ENCODE peak calls at places on chromosome 12, in eight cellular contexts. C is lung; A is effector memory CD4-positive, alpha-beta T cell; K is psoas muscle; V is CD4-positive, alpha-beta memory T cell; D is cardiac muscle cell; L is mesendoderm; Q is body of pancreas. I is an unnamed sample. For H3K4me1 and H3K27me3, the result is how much of the 10 kb centered on the place peaks cover.

GRCh38 chr12:7859552-7859951 is 13.2 kb downstream of the SLC2A14 start:
- DNase-seq in D (no peak), Q (no peak), V (no peak), A (no peak), K (no peak), C (no peak), L (peak), I (no peak)

GRCh38 chr12:24617471-24617870 is 331.4 kb downstream of the BCAT1 start:
- DNase-seq in C (no peak), L (peak), V (no peak), K (no peak), Q (no peak), A (no peak), D (peak), I (no peak)

GRCh38 chr12:116261525-116262100 is 15.9 kb downstream of the MED13L start:
- DNase-seq in K (no peak), D (no peak), C (no peak), L (no peak), Q (no peak), V (no peak), A (no peak), I (no peak)

GRCh38 chr12:93256258-93256969 is 121.3 kb upstream of the NUDT4 start:
- DNase-seq in C (no peak), A (no peak), K (no peak), D (peak), Q (no peak), L (no peak), V (no peak), I (no peak)

GRCh38 chr12:68264175-68264863 is 10.9 kb upstream of the IL22 start:
- DNase-seq in D (peak), L (no peak), Q (no peak), K (no peak), V (no peak), C (no peak), A (no peak), I (no peak)

GRCh38 chr12:61097991-61098580 is 1162.1 kb upstream of the USP15 start:
- DNase-seq in C (no peak), D (no peak), L (no peak), V (no peak), A (no peak), K (no peak), Q (no peak), I (no peak)

GRCh38 chr12:111438501-111438900 is 32.8 kb downstream of the SH2B3 start:
- DNase-seq in D (peak), C (peak), Q (peak), V (peak), A (no peak), L (peak), K (no peak), I (peak)

GRCh38 chr12:59649203-59649602 is 53.4 kb downstream of the SLC16A7 start:
- DNase-seq in K (no peak), L (no peak), Q (no peak), C (no peak), D (peak), A (no peak), V (no peak), I (no peak)

GRCh38 chr12:7310070-7310469 is 6.2 kb downstream of the ACSM4 start:
- DNase-seq in C (no peak), L (no peak), V (no peak), D (no peak), A (no peak), Q (no peak), K (no peak), I (no peak)

GRCh38 chr12:26271024-26271423 is 75.7 kb downstream of the SSPN start:
- DNase-seq in L (peak), A (no peak), K (no peak), Q (no peak), D (peak), V (no peak), C (no peak), I (no peak)

GRCh38 chr12:18567787-18568186 is 170.0 kb downstream of the PLCZ1 start:
- DNase-seq in D (no peak), Q (no peak), V (no peak), L (no peak), K (no peak), A (no peak), C (no peak), I (no peak)

GRCh38 chr12:89529738-89530137 is 3.9 kb upstream of the POC1B start:
- DNase-seq in D (peak), V (no peak), L (peak), A (no peak), Q (no peak), K (no peak), C (no peak), I (peak)

GRCh38 chr12:130966443-130967030 is 12.8 kb downstream of the ADGRD1 start:
- DNase-seq in C (no peak), A (no peak), Q (no peak), D (no peak), K (no peak), L (no peak), V (no peak), I (no peak)

GRCh38 chr12:110565919-110566871 is 16.9 kb downstream of the PPTC7 start:
- DNase-seq in C (no peak), Q (peak), L (peak), A (no peak), V (no peak), D (no peak), K (no peak), I (peak)

GRCh38 chr12:98644433-98644711 is 216 bp downstream of the IKBIP start:
- DNase-seq in A (no peak), K (no peak), Q (no peak), D (no peak), V (no peak), C (no peak), L (no peak), I (no peak)

GRCh38 chr12:106123551-106123991 is 15.2 kb downstream of the NUAK1 start:
- DNase-seq in K (peak), C (no peak), D (no peak), Q (peak), L (peak), A (no peak), V (no peak), I (peak)

GRCh38 chr12:24845615-24846014 is 103.3 kb downstream of the BCAT1 start:
- DNase-seq in D (no peak), L (no peak), C (no peak), K (no peak), Q (no peak), V (no peak), A (no peak), I (no peak)

GRCh38 chr12:88206636-88207035 is 64.5 kb downstream of the TMTC3 start:
- DNase-seq in Q (peak), K (no peak), A (no peak), L (no peak), C (no peak), D (peak), V (no peak), I (no peak)

GRCh38 chr12:93733358-93733757 is 56.2 kb downstream of the CRADD start:
- DNase-seq in D (no peak), K (no peak), C (no peak), L (no peak), Q (peak), V (no peak), A (no peak), I (no peak)

GRCh38 chr12:44162961-44163360 is 327.1 kb downstream of the TMEM117 start:
- DNase-seq in V (no peak), L (no peak), A (no peak), K (no peak), D (no peak), Q (no peak), C (no peak), I (no peak)

GRCh38 chr12:3034067-3034750 is 43.0 kb upstream of the TSPAN9 start:
- DNase-seq in D (peak), K (peak), C (peak), Q (peak), V (no peak), A (no peak), L (peak), I (peak)

GRCh38 chr12:50822082-50822481 is 20.6 kb upstream of the TMPRSS12 start:
- DNase-seq in V (no peak), A (no peak), L (no peak), Q (no peak), C (no peak), K (no peak), D (no peak), I (no peak)

GRCh38 chr12:3280967-3281366 is 203.8 kb downstream of the TSPAN9 start:
- DNase-seq in L (no peak), A (no peak), K (no peak), V (no peak), C (no peak), Q (no peak), D (no peak), I (no peak)

GRCh38 chr12:56994231-56994746 is 12.1 kb downstream of the ZBTB39 start:
- DNase-seq in A (no peak), Q (no peak), V (no peak), K (no peak), C (no peak), L (no peak), D (no peak), I (no peak)

GRCh38 chr12:5085896-5086295 is 42.2 kb downstream of the KCNA5 start:
- DNase-seq in C (no peak), A (no peak), Q (no peak), K (no peak), D (peak), V (no peak), L (no peak), I (no peak)

DNA sequence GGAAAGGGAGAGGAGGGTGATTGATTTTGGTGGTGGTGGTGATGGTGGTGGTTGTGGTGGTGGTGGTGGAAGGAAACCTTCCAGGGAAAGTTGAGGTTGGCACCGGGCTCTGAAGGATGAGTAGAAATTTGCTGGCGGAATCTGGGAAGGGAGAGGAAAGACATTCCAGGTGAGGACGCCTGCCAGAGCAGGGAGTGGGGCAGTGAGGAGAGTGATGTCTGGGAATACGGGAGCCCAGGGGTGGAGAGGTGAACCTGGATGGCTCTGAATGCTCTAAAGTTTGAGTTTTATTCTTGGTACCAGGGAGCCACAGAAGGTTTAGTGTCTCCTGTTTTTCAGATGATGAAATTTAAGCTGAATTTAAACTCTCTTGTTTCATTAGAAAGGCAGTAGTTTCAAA is 16.0 kb downstream of the CHST11 start:
- DNase-seq in L (no peak), D (no peak), V (no peak), C (no peak), A (no peak), Q (no peak), K (no peak), I (no peak)
- H3K4me1 ChIP-seq in L (under half), D (under half), V (half or more), C (under half), A (under half), Q (under half), K (under half), I (under half)

DNA sequence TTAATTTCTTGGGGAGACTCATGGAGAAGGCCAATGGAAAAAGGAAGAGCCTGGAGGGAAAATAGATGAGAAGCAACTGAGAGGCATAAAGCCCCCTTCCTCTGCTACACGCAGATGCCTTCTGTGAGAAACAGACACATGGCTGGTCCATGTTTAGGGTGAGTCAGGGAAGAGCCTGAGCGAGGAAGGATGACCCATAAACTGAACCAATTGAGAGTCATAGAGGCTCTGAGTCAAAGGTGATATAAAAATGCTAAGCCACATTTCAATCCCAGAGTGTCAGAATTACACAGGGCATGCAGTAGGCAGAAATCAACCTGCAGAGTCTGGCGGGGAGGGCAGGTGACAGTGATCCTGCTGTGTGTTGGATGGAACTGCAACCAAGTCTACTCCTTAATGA is 30.1 kb upstream of the NEDD1 start:
- DNase-seq in A (no peak), C (no peak), Q (no peak), D (no peak), L (no peak), K (no peak), V (no peak), I (no peak)
- H3K27me3 ChIP-seq in A (under half), C (under half), Q (under half), D (under half), L (under half), K (under half), V (under half), I (under half)

DNA sequence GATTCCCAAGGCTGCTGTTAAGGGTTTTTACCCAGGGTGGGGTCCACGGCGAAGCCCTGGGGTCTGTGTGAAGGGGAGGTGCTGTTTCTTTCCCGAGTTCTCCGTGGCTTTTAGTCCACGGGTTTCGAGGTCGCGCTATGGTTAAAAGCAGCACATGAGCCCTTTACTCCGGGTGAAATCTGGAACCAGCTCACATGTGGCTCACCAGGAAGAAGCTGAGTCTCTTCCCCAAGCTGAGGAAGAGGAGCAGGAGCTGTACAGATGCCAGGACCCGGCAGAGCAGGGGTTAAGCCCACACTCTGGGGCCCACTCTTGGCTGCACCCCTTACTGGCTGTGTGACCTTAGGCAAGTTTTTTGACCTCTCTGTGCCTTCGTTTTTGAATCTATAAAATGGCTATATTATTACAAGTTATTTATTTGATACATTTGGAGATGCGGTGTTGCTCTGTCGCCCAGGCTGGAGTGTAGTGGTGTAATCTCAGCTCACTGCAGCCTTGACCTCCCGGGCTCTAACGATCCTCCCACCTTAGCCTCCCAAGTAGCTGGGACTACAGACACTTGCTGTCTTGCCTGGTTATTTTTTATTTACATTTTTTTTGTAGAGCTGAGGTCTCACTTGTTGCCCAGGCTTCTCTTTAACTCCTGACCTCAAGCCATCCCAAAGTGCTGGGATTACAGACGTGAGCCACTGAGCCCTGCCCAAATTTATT is 266.3 kb downstream of the AACS start:
- DNase-seq in C (no peak), Q (no peak), D (peak), A (no peak), L (no peak), V (no peak), K (no peak), I (no peak)
- H3K4me3 ChIP-seq in C (no peak), Q (no peak), D (peak), A (no peak), L (peak), V (no peak), K (peak), I (peak)

GRCh38 chr12:113466770-113467153 is 4.9 kb downstream of the LHX5 start:
- DNase-seq in A (no peak), D (no peak), K (no peak), C (no peak), V (no peak), Q (no peak), L (no peak), I (no peak)

GRCh38 chr12:113468365-113469223 is 3.1 kb downstream of the LHX5 start:
- DNase-seq in A (no peak), K (no peak), L (no peak), V (no peak), C (no peak), D (no peak), Q (no peak), I (no peak)

GRCh38 chr12:113467514-113468364 is 3.9 kb downstream of the LHX5 start:
- DNase-seq in A (no peak), V (no peak), Q (no peak), D (no peak), K (no peak), C (no peak), L (no peak), I (no peak)

GRCh38 chr12:113465808-113466769 is 5.6 kb downstream of the LHX5 start:
- DNase-seq in C (no peak), K (no peak), D (no peak), Q (no peak), V (no peak), L (no peak), A (no peak), I (no peak)

GRCh38 chr12:113467154-113467513 is 4.5 kb downstream of the LHX5 start:
- DNase-seq in C (no peak), Q (no peak), A (no peak), V (no peak), L (no peak), D (no peak), K (no peak), I (no peak)
- H3K4me1 ChIP-seq in C (under half), Q (under half), A (under half), V (under half), L (under half), D (under half), K (under half), I (under half)

GRCh38 chr12:1912580-1913376 is 5.7 kb downstream of the CACNA2D4 start:
- DNase-seq in L (peak), D (no peak), A (no peak), C (peak), V (no peak), K (no peak), Q (no peak), I (no peak)
- H3K27me3 ChIP-seq in L (under half), D (under half), A (under half), C (under half), V (under half), K (under half), Q (under half), I (under half)

DNA sequence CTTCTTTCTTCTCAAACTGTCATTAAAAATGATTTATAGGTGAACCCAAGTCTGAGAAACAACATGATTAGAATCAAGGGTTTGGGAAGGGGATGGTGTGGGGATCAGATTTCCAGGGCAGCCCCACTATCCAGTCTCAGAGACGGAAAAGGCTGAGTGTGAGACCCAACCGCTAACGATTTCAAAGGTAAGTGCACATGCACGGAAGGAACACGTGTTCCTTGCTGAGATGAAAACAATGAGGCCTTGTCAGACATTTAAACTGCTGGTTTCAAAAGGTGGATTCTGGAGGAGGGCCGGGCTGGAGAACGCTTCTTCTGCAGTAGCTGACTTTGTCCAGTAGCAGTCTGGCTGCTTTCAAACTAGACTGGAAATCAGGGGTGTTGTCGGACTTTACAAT is 498.3 kb upstream of the TBX3 start:
- DNase-seq in D (no peak), V (no peak), Q (no peak), A (no peak), K (no peak), L (no peak), C (no peak), I (no peak)
- H3K4me3 ChIP-seq in D (no peak), V (no peak), Q (no peak), A (no peak), K (no peak), L (no peak), C (no peak), I (no peak)

GRCh38 chr12:107263980-107264379 is 170.6 kb upstream of the CRY1 start:
- DNase-seq in K (no peak), D (no peak), L (no peak), V (no peak), C (no peak), Q (no peak), A (no peak), I (no peak)
- H3K4me1 ChIP-seq in K (under half), D (under half), L (under half), V (under half), C (under half), Q (under half), A (under half), I (under half)

DNA sequence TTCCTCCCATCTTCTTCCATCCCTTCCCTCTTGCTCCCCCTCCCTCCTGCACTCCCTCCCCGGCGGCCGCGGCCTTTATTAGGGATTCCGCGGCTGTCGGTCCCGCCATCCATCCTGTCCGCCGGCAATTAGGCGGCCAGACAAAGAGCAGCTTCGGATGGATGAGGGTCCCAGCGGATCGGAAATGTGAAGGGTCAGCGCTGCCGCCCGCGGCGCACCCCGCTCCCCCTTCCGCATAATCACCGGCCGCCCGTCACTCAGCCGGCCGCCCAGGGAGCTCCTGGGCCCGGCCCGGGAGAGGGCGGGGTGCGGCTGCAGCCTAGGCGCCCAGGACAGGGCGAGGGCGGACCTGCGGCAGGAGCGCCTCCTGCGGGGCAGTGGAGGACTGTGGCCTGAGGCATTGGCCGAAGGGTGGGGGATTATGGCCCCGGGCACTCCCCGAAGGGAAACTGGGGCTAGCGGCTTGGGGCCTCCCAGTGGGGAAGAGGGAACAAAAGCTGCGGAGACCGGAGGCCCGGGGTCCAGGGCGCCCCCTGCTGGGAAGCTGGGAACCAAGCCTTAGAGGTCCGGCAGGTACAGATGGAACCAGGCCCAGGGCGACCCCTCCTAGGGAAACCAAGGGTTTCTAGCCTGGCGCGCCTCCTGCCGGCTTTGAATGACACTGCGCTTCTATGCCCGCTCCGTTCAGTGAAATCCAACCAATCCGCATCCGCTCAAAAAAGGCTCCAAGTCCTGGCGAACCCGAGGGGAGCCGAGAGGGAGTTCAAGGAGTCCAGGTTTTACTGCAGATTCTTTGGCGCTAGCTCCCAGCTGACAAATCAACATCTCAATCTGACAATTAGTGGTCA is 4.4 kb upstream of the DNAJC22 start:
- DNase-seq in Q (peak), L (peak), A (peak), D (peak), C (peak), K (peak), V (peak), I (peak)
- H3K27me3 ChIP-seq in Q (under half), L (half or more), A (under half), D (half or more), C (under half), K (half or more), V (under half), I (under half)